ENCODE peak calls at places on chromosomes 11 and 22, in four cellular contexts. One of them, this sample, is unnamed.

GRCh38 chr11:72439455-72439854 is 5.1 kb upstream of the CLPB start:
- DNase-seq in H1: no peak
- DNase-seq in IMR-90: peak; percentile 63
- DNase-seq in H9: no peak
- DNase-seq in this sample: no peak

GRCh38 chr11:20112291-20113146 is 47.8 kb downstream of the DBX1 start:
- DNase-seq in H1: no peak
- DNase-seq in IMR-90: peak; percentile 97
- DNase-seq in H9: peak; percentile 45
- DNase-seq in this sample: no peak

GRCh38 chr11:4072668-4073285 is 21.8 kb upstream of the RRM1 start:
- DNase-seq in H1: no peak
- DNase-seq in IMR-90: peak; percentile 80
- DNase-seq in H9: peak; percentile 50
- DNase-seq in this sample: peak; percentile 63

GRCh38 chr11:10481567-10482349 is 26.7 kb downstream of the AMPD3 start:
- DNase-seq in H1: no peak
- DNase-seq in IMR-90: peak; percentile 32
- DNase-seq in H9: no peak
- DNase-seq in this sample: no peak

GRCh38 chr22:37918580-37919274 is 12.6 kb downstream of the MICALL1 start:
- DNase-seq in H1: no peak
- DNase-seq in IMR-90: no peak
- DNase-seq in H9: no peak
- DNase-seq in this sample: no peak

GRCh38 chr22:29621761-29622526 is 18.5 kb downstream of the NF2 start:
- DNase-seq in H1: no peak
- DNase-seq in IMR-90: peak; percentile 97
- DNase-seq in H9: no peak
- DNase-seq in this sample: no peak

GRCh38 chr11:31798057-31799035 is 12.8 kb downstream of the PAX6 start:
- DNase-seq in H1: no peak
- DNase-seq in IMR-90: no peak
- DNase-seq in H9: peak; percentile 89
- DNase-seq in this sample: no peak

GRCh38 chr11:31813961-31814868 is 3.1 kb upstream of the PAX6 start:
- DNase-seq in H1: no peak
- DNase-seq in IMR-90: no peak
- DNase-seq in H9: peak; percentile 53
- DNase-seq in this sample: no peak

GRCh38 chr11:16925495-16926065 is 88.6 kb downstream of the PLEKHA7 start:
- DNase-seq in H1: peak; percentile 61
- DNase-seq in IMR-90: no peak
- DNase-seq in H9: peak; percentile 83
- DNase-seq in this sample: peak; percentile 66

GRCh38 chr11:124748481-124749338 is 3.3 kb downstream of the VSIG2 start:
- DNase-seq in H1: no peak
- DNase-seq in IMR-90: peak; percentile 56
- DNase-seq in H9: no peak
- DNase-seq in this sample: no peak

GRCh38 chr22:44823396-44823795 is 71.0 kb downstream of the ARHGAP8 start:
- DNase-seq in H1: no peak
- DNase-seq in IMR-90: no peak
- DNase-seq in H9: no peak
- DNase-seq in this sample: no peak

GRCh38 chr11:61295596-61295926 is 445 bp upstream of the VWCE start:
- DNase-seq in H1: no peak
- DNase-seq in IMR-90: no peak
- DNase-seq in H9: no peak
- DNase-seq in this sample: no peak

GRCh38 chr11:61290905-61291690 is 4.0 kb downstream of the VWCE start:
- DNase-seq in H1: no peak
- DNase-seq in IMR-90: no peak
- DNase-seq in H9: peak; percentile 54
- DNase-seq in this sample: no peak

GRCh38 chr11:61297341-61297740 is 2.2 kb upstream of the VWCE start:
- DNase-seq in H1: no peak
- DNase-seq in IMR-90: peak; percentile 18
- DNase-seq in H9: no peak
- DNase-seq in this sample: no peak

GRCh38 chr11:61294717-61295595 is at the start of gene VWCE:
- DNase-seq in H1: peak; percentile 53
- DNase-seq in IMR-90: peak; percentile 41
- DNase-seq in H9: peak; percentile 83
- DNase-seq in this sample: peak; percentile 72

GRCh38 chr11:61293869-61294716 is 1.0 kb downstream of the VWCE start:
- DNase-seq in H1: no peak
- DNase-seq in IMR-90: peak; percentile 48
- DNase-seq in H9: peak; percentile 50
- DNase-seq in this sample: peak; percentile 31
- H3K14ac ChIP-seq in H1: no peak overlapping the region
- H3K14ac ChIP-seq in IMR-90: peak overlapping the region; percentile 81
- H3K14ac ChIP-seq in H9: peak overlapping the region; percentile 33
- H3K14ac ChIP-seq in this sample: peak overlapping the region; percentile 97

GRCh38 chr11:61150656-61151544 is 10.3 kb downstream of the VPS37C start:
- DNase-seq in H1: no peak
- DNase-seq in IMR-90: no peak
- DNase-seq in H9: no peak
- DNase-seq in this sample: no peak
- H2BK5ac ChIP-seq in H1: no peak overlapping the region
- H2BK5ac ChIP-seq in IMR-90: no peak overlapping the region
- H2BK5ac ChIP-seq in H9: no peak overlapping the region
- H2BK5ac ChIP-seq in this sample: no peak overlapping the region

DNA sequence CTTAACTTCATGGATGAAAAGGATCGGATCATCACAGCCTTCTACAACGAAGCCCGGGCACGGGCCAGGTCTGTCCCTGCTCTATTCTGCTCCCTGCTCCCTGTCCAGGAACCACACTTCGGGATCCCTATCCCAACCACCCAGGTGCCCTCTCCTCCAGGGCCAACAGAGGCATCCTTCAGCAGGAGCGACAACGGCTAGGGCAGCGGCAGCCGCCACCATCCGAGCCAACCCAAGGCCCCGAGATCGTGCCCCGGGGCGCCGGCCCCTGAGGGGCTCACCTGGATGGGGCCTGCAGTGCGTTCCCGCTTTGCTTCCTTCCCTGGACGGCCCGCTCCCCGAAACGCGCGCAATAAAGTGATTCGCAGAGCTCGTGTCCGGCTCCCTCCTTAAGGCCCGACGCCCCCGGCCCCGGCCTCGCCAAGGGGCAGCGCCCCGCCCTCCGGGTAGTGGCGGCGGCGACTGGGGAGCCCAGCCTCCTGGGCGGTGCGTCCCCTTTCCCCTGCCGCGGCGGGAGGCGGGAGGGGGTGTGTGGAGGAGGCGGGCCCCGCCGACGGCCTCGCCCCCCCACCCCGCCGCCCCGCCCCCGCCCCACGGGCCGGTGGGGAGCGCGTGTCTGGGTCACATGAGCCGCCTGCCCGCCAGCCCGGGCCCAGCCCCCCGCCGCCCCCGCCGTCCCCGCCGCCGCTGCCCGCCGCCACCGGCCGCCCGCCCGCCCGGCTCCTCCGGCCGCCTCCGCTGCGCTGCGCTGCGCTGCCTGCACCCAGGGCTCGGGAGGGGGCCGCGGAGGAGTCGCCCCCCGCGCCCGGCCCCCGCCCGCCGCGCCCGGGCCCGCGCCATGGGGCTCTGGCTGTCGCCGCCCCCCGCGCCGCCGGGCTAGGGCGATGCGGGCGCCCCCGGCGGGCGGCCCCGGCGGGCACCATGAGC is at the start of gene VEGFB:
- DNase-seq in H1: no peak
- DNase-seq in IMR-90: peak; percentile 26
- DNase-seq in H9: no peak
- DNase-seq in this sample: no peak
- H3K14ac ChIP-seq in H1: no peak within 1 kb of the TSS
- H3K14ac ChIP-seq in IMR-90: peak within 1 kb of the TSS; percentile 65
- H3K14ac ChIP-seq in H9: no peak within 1 kb of the TSS
- H3K14ac ChIP-seq in this sample: no peak within 1 kb of the TSS

DNA sequence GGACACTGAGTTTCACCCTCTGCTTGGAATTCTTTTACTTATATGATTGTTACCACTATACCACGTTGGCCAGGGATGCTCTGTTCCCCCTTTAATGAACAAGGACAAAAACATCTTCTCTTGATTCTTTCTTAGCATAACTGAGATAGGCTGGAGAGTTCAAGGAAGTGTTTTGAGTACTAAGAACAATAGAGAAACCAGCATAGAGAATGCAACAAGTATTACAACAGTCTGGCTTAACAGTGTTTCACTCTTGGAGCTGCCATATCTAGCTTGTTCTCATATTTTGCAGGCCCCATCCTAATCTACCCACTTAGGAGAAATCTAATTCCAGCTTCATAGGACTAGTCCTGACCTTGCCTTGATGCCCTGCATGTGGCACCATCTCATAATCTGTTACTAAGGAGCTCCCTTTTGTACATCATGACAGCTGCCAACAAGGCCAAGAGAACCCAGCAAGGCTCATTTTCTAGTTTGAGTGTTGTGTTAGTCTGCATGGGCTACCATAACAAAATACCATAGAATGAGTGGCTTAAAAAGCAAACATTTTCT is 37.6 kb downstream of the PACS1 start:
- DNase-seq in H1: no peak
- DNase-seq in IMR-90: no peak
- DNase-seq in H9: no peak
- DNase-seq in this sample: no peak
- H2BK5ac ChIP-seq in H1: no peak overlapping the region
- H2BK5ac ChIP-seq in IMR-90: peak overlapping the region; percentile 14
- H2BK5ac ChIP-seq in H9: no peak overlapping the region
- H2BK5ac ChIP-seq in this sample: no peak overlapping the region

This sample was measured in neuronal stem cell.